ENCODE peak calls at places on chromosomes 16 and 17, in four cellular contexts. D is ELR, M is kidney, V is Calu3. G is an unnamed sample.

GRCh38 chr17:38604479-38605229 is 1.1 kb downstream of the SRCIN1 start:
- DNase-seq in D (no peak), M (no peak), V (peak; percentile 61), G (no peak)

GRCh38 chr16:9092282-9092962 is 978 bp downstream of the HAPSTR1 start:
- DNase-seq in V (peak; percentile 47), D (peak; percentile 36), M (peak; percentile 88), G (no peak)

GRCh38 chr16:49756971-49757743 is 98.8 kb downstream of the ZNF423 start:
- DNase-seq in V (no peak), M (no peak), D (peak; percentile 6), G (no peak)

GRCh38 chr16:65548470-65548869 is 426.6 kb upstream of the CDH11 start:
- DNase-seq in D (peak; percentile 10), V (no peak), M (no peak), G (no peak)

GRCh38 chr16:26649646-26650045 is 417.1 kb upstream of the C16orf82 start:
- DNase-seq in V (no peak), D (no peak), M (no peak), G (no peak)

GRCh38 chr16:49594706-49595534 is 221.3 kb downstream of the C16orf78 start:
- DNase-seq in M (no peak), D (no peak), V (no peak), G (no peak)

GRCh38 chr17:1552911-1553310 is 9.7 kb downstream of the PITPNA start:
- DNase-seq in D (no peak), V (no peak), M (peak; percentile 33), G (no peak)

GRCh38 chr16:10386517-10387377 is 886 bp downstream of the ATF7IP2 start:
- DNase-seq in M (no peak), D (no peak), V (no peak), G (no peak)

GRCh38 chr16:49351119-49351518 is 22.5 kb upstream of the C16orf78 start:
- DNase-seq in V (no peak), M (no peak), D (no peak), G (no peak)

GRCh38 chr17:59859444-59860025 is 33.2 kb downstream of the TUBD1 start:
- DNase-seq in D (peak; percentile 79), M (no peak), V (no peak), G (no peak)

GRCh38 chr16:70694088-70694487 is 8.2 kb upstream of the MTSS2 start:
- DNase-seq in V (no peak), D (peak; percentile 97), M (no peak), G (no peak)

GRCh38 chr17:21375757-21376584 is at the start of gene KCNJ12:
- DNase-seq in M (no peak), V (no peak), D (peak; percentile 14), G (no peak)

GRCh38 chr17:4420692-4421131 is 13.0 kb upstream of the SPNS3 start:
- DNase-seq in D (peak; percentile 79), M (no peak), V (peak; percentile 61), G (peak; percentile 31)

GRCh38 chr17:56808503-56808902 is 25.2 kb downstream of the C17orf67 start:
- DNase-seq in V (no peak), D (no peak), M (no peak), G (peak; percentile 79)